ENCODE peak calls at places on chromosomes 13 and 19, in seven cellular contexts. V, K, D, O, G, P and M are unnamed samples.

GRCh38 chr13:99656843-99657506 is 155.7 kb downstream of the TM9SF2 start:
- DNase-seq in G (no peak), O (no peak), P (no peak), V (no peak), K (no peak), D (no peak), M (peak)

GRCh38 chr13:112159575-112160547 is 92.9 kb downstream of the SOX1 start:
- DNase-seq in V (no peak), O (no peak), P (no peak), D (no peak), G (no peak), K (no peak), M (no peak)

GRCh38 chr19:44061038-44061437 is 9.2 kb downstream of the ZNF223 start:
- DNase-seq in V (no peak), O (no peak), G (no peak), K (no peak), P (no peak), D (no peak), M (no peak)

GRCh38 chr13:40031031-40031430 is 375.6 kb downstream of the COG6 start:
- DNase-seq in D (no peak), P (peak), O (no peak), G (no peak), V (no peak), K (no peak), M (no peak)

GRCh38 chr19:3224346-3225325 is at the start of gene CELF5:
- DNase-seq in K (no peak), G (peak), P (peak), D (peak), V (peak), O (peak), M (no peak)

GRCh38 chr13:19681517-19681916 is 48.1 kb downstream of the MPHOSPH8 start:
- DNase-seq in O (no peak), K (no peak), G (no peak), D (no peak), V (no peak), P (no peak), M (no peak)

GRCh38 chr13:94481966-94482365 is 2.5 kb upstream of the DCT start:
- DNase-seq in O (no peak), V (no peak), D (no peak), P (peak), K (peak), G (peak), M (no peak)

GRCh38 chr19:8342684-8343482 is at the start of gene KANK3:
- DNase-seq in V (peak), P (peak), O (peak), D (peak), G (peak), K (peak), M (peak)

GRCh38 chr13:28100149-28101121 is at the start of gene FLT3:
- DNase-seq in V (peak), G (peak), K (peak), D (no peak), O (peak), P (peak), M (peak)

GRCh38 chr13:112144616-112145220 is 77.8 kb downstream of the SOX1 start:
- DNase-seq in G (no peak), O (no peak), D (no peak), V (no peak), K (no peak), P (no peak), M (no peak)

GRCh38 chr19:55379161-55379560 is 2.5 kb downstream of the TMEM190 start:
- DNase-seq in G (peak), K (no peak), O (no peak), V (no peak), D (no peak), P (no peak), M (no peak)

GRCh38 chr19:2045501-2046045 is 5.5 kb downstream of the MKNK2 start:
- DNase-seq in K (peak), P (no peak), G (peak), V (no peak), O (no peak), D (no peak), M (no peak)

GRCh38 chr13:114121496-114122466 is 10.6 kb downstream of the RASA3 start:
- DNase-seq in K (no peak), P (no peak), G (peak), V (no peak), D (no peak), O (no peak), M (no peak)

GRCh38 chr19:45577111-45577905 is 7.3 kb downstream of the OPA3 start:
- DNase-seq in P (peak), O (no peak), D (no peak), G (peak), V (no peak), K (peak), M (no peak)

GRCh38 chr13:50441141-50441540 is 402.4 kb downstream of the DLEU7 start:
- DNase-seq in D (no peak), V (no peak), O (no peak), P (no peak), K (no peak), G (no peak), M (no peak)

GRCh38 chr19:2251577-2252480 is 2.7 kb downstream of the AMH start:
- DNase-seq in D (no peak), P (no peak), V (no peak), K (no peak), O (no peak), G (peak), M (no peak)

GRCh38 chr13:106155411-106155810 is 380.1 kb downstream of the EFNB2 start:
- DNase-seq in P (no peak), V (no peak), K (no peak), G (no peak), D (no peak), O (no peak), M (no peak)